ENCODE peak calls at places on chromosomes 4 and X, in ten cellular contexts. F is BJ; P is type B pancreatic cell; T is NCI-H69; O is head of caudate nucleus; D is iPS-NIHi11; M is stimulated activated CD4-positive, alpha-beta T cell treated with anti-CD3 and anti-CD28 coated beads, Interleukin-2, amount 100 ng/mL, for 48 hours; R is caudate nucleus; Q is thoracic aorta; S is amniotic stem cell. A is an unnamed sample.

GRCh38 chr4:18314731-18315130 is 293.2 kb upstream of the LCORL start:
- DNase-seq in F (no peak), P (no peak), T (no peak), O (no peak), D (no peak), M (no peak), R (no peak), Q (no peak), S (no peak), A (no peak)

GRCh38 chr4:81398379-81398778 is 73.3 kb downstream of the RASGEF1B start:
- DNase-seq in F (no peak), P (no peak), T (no peak), O (no peak), D (no peak), M (no peak), R (no peak), Q (no peak), S (no peak), A (no peak)

GRCh38 chrX:113421432-113421831 is 580.8 kb upstream of the AMOT start:
- DNase-seq in F (no peak), P (no peak), T (no peak), O (no peak), D (no peak), M (no peak), R (no peak), Q (no peak), S (no peak), A (no peak)

GRCh38 chr4:7638984-7639789 is 204.5 kb upstream of the PSAPL1 start:
- DNase-seq in F (no peak), P (no peak), T (no peak), O (no peak), D (no peak), M (no peak), R (no peak), Q (no peak), S (no peak), A (no peak)

GRCh38 chr4:108512615-108513505 is 107.5 kb upstream of the RPL34 start:
- DNase-seq in F (no peak), P (peak; percentile 68), T (peak; percentile 87), O (peak; percentile 40), D (peak; percentile 55), M (no peak), R (no peak), Q (no peak), S (no peak), A (peak; percentile 50)

GRCh38 chrX:120672389-120672788 is 42.5 kb upstream of the C1GALT1C1 start:
- DNase-seq in F (peak; percentile 52), P (no peak), T (no peak), O (no peak), D (no peak), M (no peak), R (no peak), Q (peak; percentile 3), S (peak; percentile 14), A (no peak)

GRCh38 chrX:153507484-153508178 is 9.8 kb upstream of the ATP2B3 start:
- DNase-seq in F (no peak), P (peak; percentile 87), T (peak; percentile 79), O (peak; percentile 86), D (peak; percentile 93), M (peak; percentile 94), R (peak; percentile 55), Q (peak; percentile 45), S (peak; percentile 4), A (peak; percentile 86)

GRCh38 chrX:119693032-119693995 is at the start of gene SEPTIN6:
- DNase-seq in F (no peak), P (peak; percentile 82), T (peak; percentile 87), O (peak; percentile 33), D (peak; percentile 68), M (peak; percentile 82), R (peak; percentile 33), Q (peak; percentile 3), S (peak; percentile 39), A (peak; percentile 89)

A was measured in activated CD4-positive, alpha-beta memory T cell treated with anti-CD3 and anti-CD28 coated beads for 36 hours.